ENCODE peak calls at places on chromosomes 11 and 22, in four cellular contexts. W is stimulated activated CD8-positive, alpha-beta memory T cell treated with anti-CD3 and anti-CD28 coated beads, Interleukin-7, amount 100 ng/mL, for 24 hours; J is adipocyte; Y is cerebellar cortex. A is an unnamed sample.

GRCh38 chr11:109971184-109971523 is 122.0 kb upstream of the ZC3H12C start:
- DNase-seq in W (no peak), J (peak), Y (peak), A (no peak)

GRCh38 chr11:117664897-117665296 is 132.1 kb downstream of the DSCAML1 start:
- DNase-seq in W (no peak), J (no peak), Y (no peak), A (no peak)

GRCh38 chr11:108593214-108593909 is at the start of gene EXPH5:
- DNase-seq in W (peak), J (peak), Y (peak), A (peak)

GRCh38 chr11:47409440-47410403 is 1.3 kb downstream of the SLC39A13 start:
- DNase-seq in W (no peak), J (peak), Y (no peak), A (no peak)

GRCh38 chr22:40024201-40025061 is 29.7 kb downstream of the FAM83F start:
- DNase-seq in W (peak), J (peak), Y (peak), A (peak)

GRCh38 chr11:111490496-111490895 is 21.7 kb downstream of the BTG4 start:
- DNase-seq in W (no peak), J (no peak), Y (no peak), A (no peak)

GRCh38 chr11:30016588-30017363 is at the start of gene KCNA4:
- DNase-seq in W (no peak), J (peak), Y (no peak), A (no peak)

GRCh38 chr11:117986981-117987495 is 844 bp downstream of the IL10RA start:
- DNase-seq in W (no peak), J (no peak), Y (no peak), A (no peak)

GRCh38 chr22:46892866-46893265 is 130.4 kb downstream of the TBC1D22A start:
- DNase-seq in W (no peak), J (no peak), Y (no peak), A (no peak)

A was measured in HuH-7.